ENCODE peak calls at places on chromosomes 3 and 15, in ten cellular contexts. W is Peyer's patch, X is GM12878, P is sigmoid colon, T is fibroblast of lung, F is astrocyte of the cerebellum, L is GM13976, C is HCT116, O is foreskin keratinocyte, K is kidney. Z is an unnamed sample.

GRCh38 chr15:68022061-68022460 is 32.1 kb upstream of the PIAS1 start:
- DNase-seq in T (no peak), P (peak), O (no peak), X (no peak), F (no peak), K (no peak), C (no peak), L (no peak), W (no peak), Z (no peak)

GRCh38 chr3:191412764-191413163 is 48.2 kb upstream of the PYDC2 start:
- DNase-seq in W (no peak), P (no peak), F (peak), O (peak), C (no peak), L (no peak), X (no peak), K (no peak), T (peak), Z (no peak)

GRCh38 chr3:125061170-125061569 is 5.4 kb upstream of the HEG1 start:
- DNase-seq in K (no peak), F (no peak), C (no peak), L (no peak), P (peak), O (no peak), X (no peak), W (no peak), T (peak), Z (no peak)

GRCh38 chr3:155065537-155065936 is 14.6 kb upstream of the MME start:
- DNase-seq in O (peak), F (no peak), T (peak), P (no peak), W (no peak), L (no peak), X (no peak), K (no peak), C (no peak), Z (peak)

GRCh38 chr15:90033006-90033405 is 31.9 kb downstream of the ZNF710 start:
- DNase-seq in K (no peak), T (no peak), F (no peak), W (no peak), O (no peak), X (no peak), P (peak), C (no peak), L (no peak), Z (no peak)

GRCh38 chr15:34336947-34337556 is 529 bp downstream of the SLC12A6 start:
- DNase-seq in C (no peak), L (no peak), F (no peak), O (no peak), X (no peak), K (no peak), T (no peak), W (peak), P (peak), Z (no peak)

GRCh38 chr3:73572371-73572770 is 52.4 kb downstream of the PDZRN3 start:
- DNase-seq in P (no peak), X (no peak), T (no peak), F (no peak), W (no peak), C (no peak), O (peak), L (no peak), K (no peak), Z (no peak)

GRCh38 chr3:18351069-18351628 is 74.0 kb downstream of the SATB1 start:
- DNase-seq in W (no peak), T (no peak), K (peak), P (no peak), O (no peak), X (no peak), L (no peak), F (no peak), C (no peak), Z (no peak)

GRCh38 chr3:107958151-107958550 is 132.7 kb downstream of the CD47 start:
- DNase-seq in T (no peak), F (no peak), O (no peak), C (no peak), K (no peak), L (no peak), P (no peak), W (no peak), X (no peak), Z (no peak)

GRCh38 chr15:44593042-44593736 is 56.2 kb downstream of the EIF3J start:
- DNase-seq in K (no peak), X (no peak), P (no peak), F (no peak), O (peak), C (peak), T (peak), L (no peak), W (no peak), Z (no peak)

DNA sequence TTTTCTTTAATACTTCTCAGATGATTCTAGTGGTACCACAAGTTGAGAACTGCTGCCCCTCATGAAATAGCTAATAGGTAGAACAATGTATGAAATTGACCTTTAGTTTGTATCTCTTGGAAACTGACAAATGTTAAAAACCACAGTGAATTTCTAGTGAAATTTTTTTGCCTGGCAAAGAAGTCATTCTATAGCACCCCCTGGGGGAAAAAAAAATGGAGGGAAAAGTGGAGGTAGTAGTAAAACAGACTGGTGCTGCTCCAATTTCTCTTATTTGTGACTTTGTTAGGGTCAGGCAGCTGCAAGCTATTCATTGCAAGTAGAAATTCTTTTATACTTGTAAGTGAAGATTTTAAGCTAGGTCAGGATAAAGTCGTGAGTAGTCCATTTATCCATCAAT is 605.0 kb downstream of the NLGN1 start:
- DNase-seq in P (no peak), O (no peak), X (no peak), L (no peak), T (no peak), K (no peak), C (no peak), F (no peak), W (no peak), Z (no peak)
- TF ChIP-seq CTCF in P (no peak), O (peak), X (no peak), L (no peak), T (peak), K (no peak), C (peak), F (no peak), W (no peak), Z (no peak)

DNA sequence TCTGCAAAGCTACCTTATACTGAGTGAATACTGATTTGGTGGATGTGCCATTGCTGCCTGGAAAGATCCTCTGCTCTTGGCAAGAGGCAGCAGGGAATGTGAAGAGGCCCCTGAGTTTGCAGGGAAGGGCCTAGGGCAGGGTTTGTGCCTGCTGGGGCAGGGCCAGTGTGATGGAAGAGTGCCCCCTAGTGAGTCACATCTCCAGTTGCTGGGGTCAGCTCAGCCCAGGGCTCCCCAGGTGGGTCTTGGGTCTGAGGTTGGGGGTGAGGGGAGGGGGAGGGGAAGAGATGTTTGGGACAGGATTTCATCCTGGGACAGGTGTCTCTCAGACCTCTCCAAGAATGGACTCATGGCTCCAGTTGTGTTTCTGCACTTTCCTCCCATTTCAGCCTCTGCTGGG is 4.1 kb upstream of the AMOTL2 start:
- DNase-seq in W (no peak), X (no peak), O (no peak), T (peak), F (no peak), C (peak), L (no peak), P (peak), K (peak), Z (no peak)
- TF ChIP-seq CTCF in W (peak), X (peak), O (peak), T (peak), F (peak), C (peak), L (peak), P (peak), K (peak), Z (no peak)

GRCh38 chr3:185084883-185085282 is 68.0 kb downstream of the C3orf70 start:
- DNase-seq in O (peak), F (no peak), T (no peak), C (no peak), X (no peak), K (no peak), W (no peak), L (no peak), P (no peak), Z (no peak)

GRCh38 chr3:185089751-185090150 is 63.1 kb downstream of the C3orf70 start:
- DNase-seq in T (no peak), F (no peak), X (no peak), W (no peak), K (no peak), O (no peak), L (no peak), P (no peak), C (no peak), Z (no peak)

GRCh38 chr3:185084402-185084801 is 68.5 kb downstream of the C3orf70 start:
- DNase-seq in T (no peak), C (no peak), O (no peak), W (no peak), P (no peak), X (no peak), K (no peak), L (no peak), F (no peak), Z (no peak)

GRCh38 chr3:185087419-185087818 is 65.4 kb downstream of the C3orf70 start:
- DNase-seq in C (no peak), T (no peak), L (no peak), W (no peak), K (no peak), O (no peak), X (no peak), F (no peak), P (no peak), Z (no peak)

DNA sequence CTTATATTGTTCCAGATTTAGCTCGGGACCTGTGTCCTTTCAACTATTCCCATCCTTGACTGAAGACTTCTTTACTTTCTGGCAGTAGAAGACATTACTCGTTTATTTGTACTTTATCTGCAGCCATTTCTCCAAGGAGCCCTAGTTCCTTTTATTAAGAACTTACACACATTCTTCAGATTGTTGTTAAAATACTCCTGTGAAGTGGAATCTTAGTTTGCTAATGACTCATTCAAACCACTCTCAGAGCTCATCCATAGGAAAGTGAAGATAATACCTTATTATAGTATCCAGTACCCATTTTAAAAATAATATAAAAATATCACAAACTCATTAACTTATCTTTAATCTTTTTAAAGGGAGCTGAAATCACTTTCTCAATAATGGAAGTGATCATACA is 63.5 kb downstream of the C3orf70 start:
- DNase-seq in X (no peak), F (peak), L (no peak), O (no peak), P (no peak), K (no peak), C (no peak), W (no peak), T (no peak), Z (no peak)
- TF ChIP-seq CTCF in X (no peak), F (no peak), L (no peak), O (no peak), P (no peak), K (no peak), C (no peak), W (no peak), T (no peak), Z (no peak)

GRCh38 chr3:26118165-26118564 is 328.3 kb downstream of the OXSM start:
- DNase-seq in T (no peak), X (no peak), W (no peak), F (no peak), O (no peak), L (peak), K (no peak), P (no peak), C (no peak), Z (no peak)
- TF ChIP-seq CTCF in T (no peak), X (peak), W (no peak), F (no peak), O (peak), L (peak), K (peak), P (no peak), C (no peak), Z (no peak)

DNA sequence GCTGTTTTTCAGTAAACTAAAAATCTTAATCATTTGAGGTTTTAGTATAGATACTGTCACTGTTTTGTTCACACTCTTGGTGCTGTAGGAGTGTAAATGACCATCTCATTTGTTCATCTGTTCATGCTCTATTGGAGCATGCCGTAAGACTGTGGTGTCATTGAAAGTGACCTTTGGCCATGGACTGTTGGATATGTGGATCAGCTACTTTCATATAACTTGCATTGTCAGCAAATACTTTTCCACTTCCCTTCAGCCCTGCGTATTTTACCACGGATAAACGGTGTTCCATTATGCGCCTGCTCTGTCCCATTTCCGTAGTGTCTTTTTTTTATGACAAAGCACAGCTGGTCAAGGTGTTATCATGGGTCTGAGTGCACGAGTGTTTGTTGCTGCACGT is 32.6 kb upstream of the SENP5 start:
- DNase-seq in O (no peak), P (no peak), W (no peak), C (no peak), K (no peak), X (no peak), F (no peak), L (no peak), T (no peak), Z (no peak)
- TF ChIP-seq CTCF in O (no peak), P (no peak), W (no peak), C (no peak), K (no peak), X (no peak), F (no peak), L (no peak), T (no peak), Z (no peak)

Z was measured in CD14-positive monocyte.